ENCODE peak calls at places on chromosomes 5 and 9, in six cellular contexts. R, U, A, F, G and T are unnamed samples.

GRCh38 chr5:152861231-152861630 is 456.2 kb upstream of the NMUR2 start:
- DNase-seq in F (no peak), U (no peak), G (no peak), A (no peak), R (no peak), T (no peak)

GRCh38 chr9:80204054-80204453 is 632.3 kb downstream of the TLE4 start:
- DNase-seq in A (no peak), U (no peak), F (no peak), G (no peak), R (no peak), T (peak)

GRCh38 chr5:147140558-147140957 is 94.3 kb upstream of the STK32A start:
- DNase-seq in G (no peak), F (no peak), A (no peak), U (no peak), R (no peak), T (no peak)

GRCh38 chr5:139565411-139566305 is 4.5 kb downstream of the UBE2D2 start:
- DNase-seq in A (no peak), G (peak), R (no peak), F (no peak), U (peak), T (peak)

GRCh38 chr5:5572983-5573797 is 150.7 kb downstream of the ICE1 start:
- DNase-seq in G (no peak), R (no peak), U (no peak), A (no peak), F (peak), T (no peak)

GRCh38 chr9:68897557-68898145 is 116.3 kb downstream of the PRKACG start:
- DNase-seq in A (no peak), R (no peak), G (no peak), F (no peak), U (no peak), T (no peak)

GRCh38 chr5:53430618-53431252 is 49.7 kb upstream of the FST start:
- DNase-seq in U (no peak), A (no peak), F (no peak), R (no peak), G (peak), T (peak)

GRCh38 chr5:96320797-96321196 is 112.3 kb downstream of the PCSK1 start:
- DNase-seq in F (no peak), U (no peak), A (no peak), G (no peak), R (no peak), T (no peak)

GRCh38 chr9:132249123-132249522 is 87.3 kb downstream of the NTNG2 start:
- DNase-seq in A (peak), G (no peak), U (no peak), F (peak), R (no peak), T (no peak)

GRCh38 chr9:512555-513272 is 298.0 kb downstream of the DOCK8 start:
- DNase-seq in U (no peak), G (no peak), A (no peak), F (no peak), R (no peak), T (no peak)

GRCh38 chr5:126178521-126178920 is 244.7 kb upstream of the GRAMD2B start:
- DNase-seq in A (no peak), G (peak), R (no peak), U (no peak), F (no peak), T (peak)

GRCh38 chr9:111099199-111100005 is 61.1 kb upstream of the LPAR1 start:
- DNase-seq in R (peak), G (no peak), U (no peak), F (no peak), A (no peak), T (no peak)

GRCh38 chr5:50727149-50727496 is 60.7 kb downstream of the PARP8 start:
- DNase-seq in A (peak), R (no peak), U (no peak), F (no peak), G (peak), T (peak)

GRCh38 chr5:157778121-157778805 is 34.8 kb downstream of the LSM11 start:
- DNase-seq in F (no peak), R (peak), U (no peak), A (peak), G (peak), T (peak)

GRCh38 chr9:2363138-2363745 is 258.3 kb upstream of the VLDLR start:
- DNase-seq in U (no peak), R (no peak), G (no peak), A (no peak), F (no peak), T (no peak)

GRCh38 chr5:175823731-175824525 is 47.5 kb upstream of the CPLX2 start:
- DNase-seq in G (no peak), U (no peak), F (no peak), R (no peak), A (no peak), T (no peak)

GRCh38 chr5:128135286-128135685 is 51.7 kb downstream of the SLC12A2 start:
- DNase-seq in R (no peak), G (no peak), A (no peak), U (no peak), F (no peak), T (no peak)

GRCh38 chr9:108882052-108882888 is 20.2 kb downstream of the ACTL7A start:
- DNase-seq in F (no peak), A (no peak), R (no peak), G (no peak), U (no peak), T (no peak)

GRCh38 chr5:151496041-151496484 is 48.7 kb downstream of the SLC36A1 start:
- DNase-seq in A (no peak), G (peak), U (no peak), R (no peak), F (no peak), T (peak)

GRCh38 chr9:122227576-122227903 is 1.2 kb downstream of the LHX6 start:
- DNase-seq in U (no peak), G (no peak), A (no peak), F (no peak), R (no peak), T (no peak)

GRCh38 chr9:105355810-105356209 is 92.0 kb upstream of the FSD1L start:
- DNase-seq in A (no peak), F (no peak), R (no peak), U (no peak), G (peak), T (peak)

GRCh38 chr9:4796988-4797956 is 4.5 kb downstream of the RCL1 start:
- DNase-seq in G (peak), A (no peak), F (no peak), U (no peak), R (no peak), T (peak)

GRCh38 chr9:99929652-99930051 is 23.2 kb downstream of the STX17 start:
- DNase-seq in A (no peak), U (no peak), G (no peak), F (no peak), R (no peak), T (no peak)
- TF ChIP-seq CTCF in A (no peak), U (no peak), G (no peak), F (no peak), R (no peak), T (no peak)

GRCh38 chr5:626850-627249 is 14.7 kb downstream of the CEP72 start:
- DNase-seq in F (no peak), U (no peak), A (no peak), G (no peak), R (peak), T (no peak)
- TF ChIP-seq CTCF in F (no peak), U (no peak), A (no peak), G (no peak), R (peak), T (no peak)

DNA sequence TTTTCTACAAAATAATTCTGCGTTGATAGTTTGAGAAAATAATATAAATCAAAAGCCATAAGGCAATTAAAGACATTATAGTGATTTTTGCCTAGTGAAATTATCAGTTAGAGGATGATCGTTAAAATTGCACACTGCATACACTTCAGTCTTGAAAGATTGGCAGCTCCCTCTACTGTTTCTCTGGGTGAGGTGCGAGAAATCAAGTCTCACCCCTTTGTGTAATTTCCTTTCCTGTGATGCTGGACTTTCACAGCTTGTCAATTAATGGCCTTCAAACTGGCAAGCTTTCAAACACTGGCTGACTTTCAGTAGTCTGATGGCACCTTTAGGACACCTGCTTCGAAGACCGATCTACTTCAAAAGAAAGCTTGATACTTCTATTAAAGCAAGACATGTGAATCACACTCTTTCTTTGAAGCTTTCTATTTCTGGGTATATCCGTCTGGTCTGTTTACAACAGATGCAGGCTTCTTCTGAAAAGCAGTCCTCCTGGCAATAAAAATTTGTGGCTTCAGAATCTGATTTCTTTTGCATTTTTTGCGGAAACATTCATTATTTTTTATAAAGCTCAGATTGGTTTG is 706.8 kb upstream of the PTPRD start:
- DNase-seq in U (no peak), R (no peak), G (peak), A (no peak), F (no peak), T (peak)
- TF ChIP-seq CTCF in U (no peak), R (no peak), G (peak), A (peak), F (peak), T (peak)

GRCh38 chr9:94210616-94211603 is 48.2 kb upstream of the ZNF169 start:
- DNase-seq in R (no peak), G (peak), U (no peak), F (no peak), A (no peak), T (no peak)
- TF ChIP-seq CTCF in R (no peak), G (no peak), U (no peak), F (no peak), A (no peak), T (no peak)

DNA sequence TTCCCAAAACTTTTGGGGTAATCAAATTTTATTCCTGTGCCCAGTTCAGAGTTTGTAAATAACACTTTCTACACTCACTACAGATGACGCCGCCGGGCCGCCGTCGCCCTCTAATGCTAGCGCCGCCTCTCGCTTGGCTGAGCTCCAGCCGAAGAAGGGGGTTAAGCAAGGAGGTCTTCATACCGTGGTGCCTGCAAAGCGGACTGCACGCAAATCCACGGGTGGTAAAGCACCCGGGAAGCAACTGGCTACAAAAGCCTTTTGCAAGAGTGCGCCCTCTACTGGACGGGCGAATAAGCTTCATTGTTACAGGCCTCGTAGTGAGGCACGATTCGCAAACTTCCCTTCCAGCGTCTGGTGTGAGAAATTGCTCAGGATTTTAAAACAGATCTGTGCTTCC is 280.4 kb downstream of the MEF2C start:
- DNase-seq in G (no peak), A (no peak), R (no peak), U (no peak), F (no peak), T (no peak)
- TF ChIP-seq CTCF in G (no peak), A (no peak), R (peak), U (peak), F (no peak), T (no peak)

DNA sequence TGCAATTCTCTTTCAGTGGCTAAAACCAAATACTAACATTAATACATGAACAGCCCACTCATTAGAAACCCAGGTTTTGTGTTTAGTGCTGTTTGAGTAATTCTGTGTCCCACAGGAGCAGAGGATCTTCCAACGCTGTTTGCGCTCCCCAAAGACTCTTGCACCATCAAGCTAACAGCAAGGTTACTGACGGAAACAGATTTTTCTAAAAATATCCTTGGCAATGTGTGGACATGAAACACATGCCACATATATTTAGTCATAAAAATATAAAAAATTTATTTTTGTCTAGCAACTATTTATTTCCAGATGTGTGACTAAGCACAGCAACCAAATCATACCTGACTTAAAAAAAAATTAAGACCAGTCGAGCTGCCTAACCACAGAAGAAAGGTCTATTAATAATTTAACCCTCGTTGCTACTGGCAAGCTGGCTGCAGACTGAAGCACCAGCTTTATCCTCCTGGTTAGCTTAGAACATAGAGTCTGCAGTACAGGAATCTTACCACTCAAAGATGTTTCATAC is 272.7 kb downstream of the EPB41L4A start:
- DNase-seq in U (no peak), R (peak), G (peak), F (no peak), A (no peak), T (peak)
- TF ChIP-seq CTCF in U (no peak), R (no peak), G (no peak), F (no peak), A (no peak), T (no peak)